ENCODE peak calls at places on chromosomes 3 and 15, in nine cellular contexts. L is heart right ventricle, T is A549, V is BJ, U is ovary, Q is mucosa of descending colon, G is heart left ventricle, F is uterus, I is AG04449. R is an unnamed sample.
A peak's percentile ranks its signal among the peaks of the same experiment; 100 is the strongest.

GRCh38 chr3:126747768-126748167 is 43.7 kb downstream of the CHCHD6 start:
- DNase-seq in L (no peak), T (no peak), V (no peak), U (no peak), Q (no peak), G (no peak), F (no peak), I (no peak), R (no peak)

GRCh38 chr15:48090666-48091065 is 30.1 kb upstream of the SLC24A5 start:
- DNase-seq in L (no peak), T (no peak), V (no peak), U (no peak), Q (no peak), G (no peak), F (no peak), I (no peak), R (no peak)

GRCh38 chr3:100401674-100402036 is 316 bp downstream of the LNP1 start:
- DNase-seq in L (peak; percentile 31), T (no peak), V (no peak), U (peak; percentile 57), Q (peak; percentile 59), G (no peak), F (peak; percentile 40), I (no peak), R (no peak)

GRCh38 chr3:8450618-8451017 is 51.0 kb upstream of the LMCD1 start:
- DNase-seq in L (no peak), T (peak; percentile 68), V (no peak), U (no peak), Q (no peak), G (no peak), F (no peak), I (no peak), R (no peak)

GRCh38 chr3:139448104-139448503 is 28.2 kb downstream of the RBP2 start:
- DNase-seq in L (no peak), T (no peak), V (no peak), U (no peak), Q (no peak), G (no peak), F (no peak), I (no peak), R (no peak)

GRCh38 chr3:156605686-156606605 is 51.0 kb upstream of the SSR3 start:
- DNase-seq in L (peak; percentile 48), T (no peak), V (peak; percentile 47), U (peak; percentile 50), Q (peak; percentile 45), G (peak; percentile 72), F (peak; percentile 36), I (no peak), R (peak; percentile 39)

GRCh38 chr3:107775958-107776357 is 253.2 kb downstream of the BBX start:
- DNase-seq in L (no peak), T (no peak), V (no peak), U (no peak), Q (no peak), G (no peak), F (no peak), I (no peak), R (no peak)

GRCh38 chr15:71329041-71329440 is 213.8 kb downstream of the THSD4 start:
- DNase-seq in L (peak; percentile 35), T (no peak), V (no peak), U (no peak), Q (peak; percentile 49), G (no peak), F (peak; percentile 83), I (no peak), R (no peak)

GRCh38 chr3:61725851-61726333 is 164.5 kb downstream of the PTPRG start:
- DNase-seq in L (no peak), T (no peak), V (no peak), U (no peak), Q (no peak), G (no peak), F (no peak), I (peak; percentile 9), R (no peak)

GRCh38 chr3:111758642-111759041 is 100.4 kb upstream of the PHLDB2 start:
- DNase-seq in L (no peak), T (no peak), V (no peak), U (no peak), Q (no peak), G (no peak), F (no peak), I (no peak), R (no peak)

GRCh38 chr3:17258823-17259436 is 374.2 kb downstream of the PLCL2 start:
- DNase-seq in L (no peak), T (peak; percentile 45), V (no peak), U (no peak), Q (no peak), G (no peak), F (no peak), I (peak; percentile 7), R (no peak)

GRCh38 chr3:151660890-151661289 is 72.8 kb upstream of the AADACL2 start:
- DNase-seq in L (no peak), T (no peak), V (no peak), U (no peak), Q (no peak), G (no peak), F (no peak), I (no peak), R (no peak)

GRCh38 chr15:34855893-34856292 is 60.5 kb upstream of the ACTC1 start:
- DNase-seq in L (no peak), T (no peak), V (no peak), U (no peak), Q (no peak), G (no peak), F (no peak), I (no peak), R (no peak)

GRCh38 chr3:193960485-193961172 is 175.3 kb upstream of the HES1 start:
- DNase-seq in L (no peak), T (no peak), V (no peak), U (no peak), Q (peak; percentile 58), G (no peak), F (peak; percentile 60), I (no peak), R (no peak)

GRCh38 chr3:146092230-146092629 is 68.8 kb downstream of the PLOD2 start:
- DNase-seq in L (no peak), T (no peak), V (no peak), U (no peak), Q (no peak), G (no peak), F (no peak), I (no peak), R (no peak)

GRCh38 chr3:197258168-197258755 is 40.1 kb downstream of the DLG1 start:
- DNase-seq in L (no peak), T (no peak), V (no peak), U (no peak), Q (no peak), G (no peak), F (no peak), I (no peak), R (no peak)

GRCh38 chr15:41512512-41513281 is 930 bp downstream of the LTK start:
- DNase-seq in L (peak; percentile 31), T (no peak), V (no peak), U (peak; percentile 24), Q (peak; percentile 71), G (no peak), F (no peak), I (no peak), R (no peak)

GRCh38 chr15:80949756-80950155 is 39.9 kb downstream of the MESD start:
- DNase-seq in L (no peak), T (no peak), V (no peak), U (no peak), Q (no peak), G (no peak), F (peak; percentile 1), I (no peak), R (no peak)

GRCh38 chr3:119352863-119353527 is 58.8 kb downstream of the ARHGAP31 start:
- DNase-seq in L (no peak), T (peak; percentile 50), V (no peak), U (no peak), Q (no peak), G (no peak), F (no peak), I (peak; percentile 52), R (peak; percentile 42)

GRCh38 chr3:105353485-105354161 is 13.1 kb upstream of the ALCAM start:
- DNase-seq in L (no peak), T (peak; percentile 17), V (no peak), U (peak; percentile 10), Q (no peak), G (peak; percentile 52), F (no peak), I (no peak), R (no peak)
- H3K4me3 ChIP-seq in L (peak overlapping the region; percentile 43), T (no peak overlapping the region), V (peak overlapping the region; percentile 17), U (no peak overlapping the region), Q (no peak overlapping the region), G (peak overlapping the region; percentile 37), F (no peak overlapping the region), I (peak overlapping the region; percentile 41), R (peak overlapping the region; percentile 31)

DNA sequence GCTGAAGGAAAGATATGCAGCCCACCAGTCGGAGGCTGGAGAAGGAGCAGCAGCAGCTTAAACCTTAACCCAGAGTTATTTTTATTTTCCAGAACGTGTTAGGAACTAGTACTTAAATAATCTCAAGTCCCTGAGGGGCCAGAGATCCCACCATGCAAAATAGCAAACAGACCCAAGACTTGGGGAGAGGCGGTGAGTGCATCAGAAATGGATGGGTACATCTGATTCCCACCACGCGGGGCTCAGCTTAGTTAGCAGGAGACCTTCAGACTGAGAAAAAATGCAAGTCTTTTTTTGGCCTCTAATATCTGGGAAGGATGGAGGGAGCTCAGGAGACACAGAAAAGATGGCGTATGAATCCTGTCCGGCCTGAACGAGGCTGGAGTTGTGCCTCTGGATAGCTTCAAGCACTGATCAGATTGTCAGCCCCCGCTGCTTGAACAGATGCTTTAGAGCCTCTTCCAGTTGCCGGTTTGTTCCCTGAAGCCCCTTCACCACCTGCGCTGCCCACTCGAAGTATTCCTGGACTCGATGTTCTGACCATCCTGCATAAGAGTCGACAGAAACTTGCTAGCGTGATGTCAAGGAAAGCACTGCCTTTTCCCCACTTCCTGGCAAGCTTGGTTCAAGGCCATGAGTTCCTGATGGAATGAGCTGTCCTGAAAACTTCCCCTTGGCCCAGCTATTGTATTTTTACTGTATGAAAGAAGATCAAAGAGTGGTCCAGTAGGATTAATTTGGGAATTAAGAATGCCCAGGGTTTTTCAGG is 1.3 kb downstream of the HDDC3 start:
- DNase-seq in L (no peak), T (no peak), V (no peak), U (no peak), Q (no peak), G (no peak), F (no peak), I (no peak), R (no peak)
- TF ChIP-seq CTCF in L (no peak), T (no peak), V (no peak), U (no peak), Q (no peak), G (no peak), F (no peak), I (no peak), R (no peak)

GRCh38 chr15:67033012-67033411 is 32.4 kb upstream of the SMAD3 start:
- DNase-seq in L (no peak), T (no peak), V (no peak), U (no peak), Q (no peak), G (no peak), F (no peak), I (no peak), R (no peak)
- H3K4me3 ChIP-seq in L (peak overlapping the region; percentile 45), T (no peak overlapping the region), V (no peak overlapping the region), U (no peak overlapping the region), Q (no peak overlapping the region), G (peak overlapping the region; percentile 46), F (no peak overlapping the region), I (no peak overlapping the region), R (no peak overlapping the region)

DNA sequence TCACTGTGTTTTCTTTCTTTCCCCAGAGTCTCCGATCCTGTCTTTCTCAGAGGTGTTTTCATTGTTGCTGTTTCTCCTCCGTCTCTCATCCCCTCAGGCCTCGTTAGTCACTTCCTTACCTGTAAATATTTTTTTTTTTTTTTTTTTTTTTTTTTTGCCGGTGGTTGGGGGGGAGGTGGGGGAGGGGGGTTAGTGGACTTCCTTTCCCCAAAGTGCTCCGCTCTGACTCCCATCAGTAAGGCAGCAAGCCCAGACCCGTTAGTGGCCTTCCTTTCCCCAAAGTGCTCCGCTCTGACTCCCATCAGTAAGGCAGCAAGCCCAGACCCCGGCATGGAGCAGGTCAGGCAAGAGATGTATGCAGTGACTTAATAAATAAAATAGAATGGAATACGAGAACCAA is 97.1 kb upstream of the TNFAIP8L3 start:
- DNase-seq in L (no peak), T (no peak), V (no peak), U (no peak), Q (no peak), G (no peak), F (no peak), I (no peak), R (no peak)
- TF ChIP-seq CTCF in L (no peak), T (no peak), V (no peak), U (no peak), Q (no peak), G (no peak), F (no peak), I (no peak), R (no peak)